ENCODE peak calls at places on chromosomes 6 and 20, in six cellular contexts. One of them, this sample, is unnamed.

GRCh38 chr6:33956206-33956605 is 152.4 kb upstream of the MLN start:
- DNase-seq in OCI-LY7: no peak
- DNase-seq in T-helper 1 cell: no peak
- DNase-seq in smooth muscle cell of the brain vasculature: no peak
- DNase-seq in left cardiac atrium: no peak
- DNase-seq in IMR-90: no peak
- DNase-seq in this sample: no peak

GRCh38 chr20:7859371-7859802 is 80.9 kb downstream of the HAO1 start:
- DNase-seq in IMR-90: peak
- DNase-seq in OCI-LY7: peak
- DNase-seq in smooth muscle cell of the brain vasculature: peak
- DNase-seq in left cardiac atrium: no peak
- DNase-seq in T-helper 1 cell: no peak
- DNase-seq in this sample: no peak

GRCh38 chr20:49427751-49428518 is 54.5 kb downstream of the KCNB1 start:
- DNase-seq in smooth muscle cell of the brain vasculature: peak
- DNase-seq in T-helper 1 cell: no peak
- DNase-seq in IMR-90: no peak
- DNase-seq in OCI-LY7: no peak
- DNase-seq in left cardiac atrium: no peak
- DNase-seq in this sample: no peak

GRCh38 chr6:46507426-46507825 is 16.2 kb upstream of the RCAN2 start:
- DNase-seq in T-helper 1 cell: no peak
- DNase-seq in left cardiac atrium: no peak
- DNase-seq in OCI-LY7: no peak
- DNase-seq in IMR-90: no peak
- DNase-seq in smooth muscle cell of the brain vasculature: no peak
- DNase-seq in this sample: no peak

GRCh38 chr6:14883921-14884320 is 361.9 kb upstream of the JARID2 start:
- DNase-seq in left cardiac atrium: no peak
- DNase-seq in smooth muscle cell of the brain vasculature: no peak
- DNase-seq in T-helper 1 cell: no peak
- DNase-seq in OCI-LY7: no peak
- DNase-seq in IMR-90: peak
- DNase-seq in this sample: no peak

GRCh38 chr6:116286773-116287358 is 7.1 kb upstream of the TSPYL1 start:
- DNase-seq in left cardiac atrium: no peak
- DNase-seq in T-helper 1 cell: no peak
- DNase-seq in smooth muscle cell of the brain vasculature: no peak
- DNase-seq in OCI-LY7: no peak
- DNase-seq in IMR-90: peak
- DNase-seq in this sample: no peak

GRCh38 chr6:103327079-103327478 is 1532.6 kb downstream of the HACE1 start:
- DNase-seq in left cardiac atrium: no peak
- DNase-seq in OCI-LY7: no peak
- DNase-seq in IMR-90: no peak
- DNase-seq in smooth muscle cell of the brain vasculature: no peak
- DNase-seq in T-helper 1 cell: no peak
- DNase-seq in this sample: no peak

GRCh38 chr20:11891827-11892521 is 25.7 kb upstream of the BTBD3 start:
- DNase-seq in left cardiac atrium: peak
- DNase-seq in smooth muscle cell of the brain vasculature: no peak
- DNase-seq in OCI-LY7: no peak
- DNase-seq in T-helper 1 cell: no peak
- DNase-seq in IMR-90: peak
- DNase-seq in this sample: no peak

GRCh38 chr20:58268936-58269619 is 40.4 kb upstream of the RAB22A start:
- DNase-seq in IMR-90: peak
- DNase-seq in left cardiac atrium: no peak
- DNase-seq in T-helper 1 cell: no peak
- DNase-seq in OCI-LY7: no peak
- DNase-seq in smooth muscle cell of the brain vasculature: no peak
- DNase-seq in this sample: no peak

GRCh38 chr6:31814677-31815024 is 432 bp downstream of the HSPA1L start:
- DNase-seq in OCI-LY7: no peak
- DNase-seq in left cardiac atrium: peak
- DNase-seq in IMR-90: peak
- DNase-seq in smooth muscle cell of the brain vasculature: no peak
- DNase-seq in T-helper 1 cell: peak
- DNase-seq in this sample: peak

GRCh38 chr20:62702886-62703852 is 5.5 kb upstream of the NTSR1 start:
- DNase-seq in T-helper 1 cell: no peak
- DNase-seq in IMR-90: peak
- DNase-seq in smooth muscle cell of the brain vasculature: peak
- DNase-seq in OCI-LY7: no peak
- DNase-seq in left cardiac atrium: no peak
- DNase-seq in this sample: no peak

GRCh38 chr6:28154357-28154756 is 12.7 kb downstream of the ZKSCAN8 start:
- DNase-seq in OCI-LY7: no peak
- DNase-seq in T-helper 1 cell: no peak
- DNase-seq in left cardiac atrium: no peak
- DNase-seq in smooth muscle cell of the brain vasculature: no peak
- DNase-seq in IMR-90: no peak
- DNase-seq in this sample: no peak

GRCh38 chr6:22956029-22956715 is 386.8 kb downstream of the HDGFL1 start:
- DNase-seq in T-helper 1 cell: no peak
- DNase-seq in smooth muscle cell of the brain vasculature: no peak
- DNase-seq in OCI-LY7: no peak
- DNase-seq in left cardiac atrium: no peak
- DNase-seq in IMR-90: no peak
- DNase-seq in this sample: no peak

GRCh38 chr6:42783177-42783875 is 1.5 kb downstream of the BICRAL start:
- DNase-seq in T-helper 1 cell: peak
- DNase-seq in smooth muscle cell of the brain vasculature: no peak
- DNase-seq in left cardiac atrium: peak
- DNase-seq in OCI-LY7: peak
- DNase-seq in IMR-90: peak
- DNase-seq in this sample: peak

GRCh38 chr20:4112490-4113420 is 97.4 kb upstream of the RNF24 start:
- DNase-seq in left cardiac atrium: peak
- DNase-seq in T-helper 1 cell: no peak
- DNase-seq in smooth muscle cell of the brain vasculature: no peak
- DNase-seq in IMR-90: peak
- DNase-seq in OCI-LY7: no peak
- DNase-seq in this sample: no peak

GRCh38 chr6:135267085-135267484 is 86.0 kb downstream of the MYB start:
- DNase-seq in left cardiac atrium: no peak
- DNase-seq in T-helper 1 cell: no peak
- DNase-seq in IMR-90: no peak
- DNase-seq in smooth muscle cell of the brain vasculature: no peak
- DNase-seq in OCI-LY7: peak
- DNase-seq in this sample: no peak

GRCh38 chr20:5833309-5833941 is 83.2 kb downstream of the SHLD1 start:
- DNase-seq in T-helper 1 cell: no peak
- DNase-seq in left cardiac atrium: no peak
- DNase-seq in OCI-LY7: no peak
- DNase-seq in IMR-90: no peak
- DNase-seq in smooth muscle cell of the brain vasculature: no peak
- DNase-seq in this sample: no peak

GRCh38 chr6:18213439-18213838 is 50.9 kb downstream of the DEK start:
- DNase-seq in OCI-LY7: no peak
- DNase-seq in smooth muscle cell of the brain vasculature: no peak
- DNase-seq in T-helper 1 cell: no peak
- DNase-seq in left cardiac atrium: no peak
- DNase-seq in IMR-90: no peak
- DNase-seq in this sample: no peak

This sample was measured in stimulated activated CD8-positive, alpha-beta memory T cell treated with anti-CD3 and anti-CD28 coated beads, Interleukin-2, amount 100 ng/mL, for 1 hour.